ENCODE peak calls at places on chromosomes 6 and 20, in five cellular contexts. R is CD4-positive, CD25-positive, alpha-beta regulatory T cell; V is fibroblast of lung; P is psoas muscle; X is GM12878. C is an unnamed sample.

GRCh38 chr6:36445651-36446050 is 2.9 kb downstream of the KCTD20 start:
- DNase-seq in R (no peak), V (no peak), P (no peak), X (no peak), C (no peak)

GRCh38 chr6:92000112-92000511 is 1413.2 kb upstream of the MAP3K7 start:
- DNase-seq in R (no peak), V (no peak), P (no peak), X (no peak), C (no peak)

GRCh38 chr20:18092890-18093289 is 35.2 kb upstream of the OVOL2 start:
- DNase-seq in R (no peak), V (no peak), P (no peak), X (no peak), C (no peak)

GRCh38 chr6:40912158-40912946 is 126.7 kb downstream of the UNC5CL start:
- DNase-seq in R (no peak), V (peak; percentile 23), P (peak; percentile 66), X (peak; percentile 19), C (no peak)

GRCh38 chr6:168031411-168032382 is 34.2 kb downstream of the KIF25 start:
- DNase-seq in R (no peak), V (peak; percentile 50), P (no peak), X (no peak), C (no peak)

GRCh38 chr20:36754656-36755222 is 8.8 kb upstream of the NDRG3 start:
- DNase-seq in R (peak; percentile 56), V (peak; percentile 95), P (no peak), X (no peak), C (peak; percentile 57)

GRCh38 chr6:107539409-107539808 is 49.5 kb downstream of the SOBP start:
- DNase-seq in R (no peak), V (peak; percentile 29), P (no peak), X (no peak), C (no peak)

GRCh38 chr6:158037021-158037420 is 55.4 kb downstream of the SYNJ2 start:
- DNase-seq in R (no peak), V (no peak), P (no peak), X (no peak), C (no peak)

GRCh38 chr6:41733707-41734665 is 1.4 kb downstream of the TFEB start:
- DNase-seq in R (peak; percentile 68), V (peak; percentile 58), P (peak; percentile 87), X (peak; percentile 63), C (peak; percentile 67)

DNA sequence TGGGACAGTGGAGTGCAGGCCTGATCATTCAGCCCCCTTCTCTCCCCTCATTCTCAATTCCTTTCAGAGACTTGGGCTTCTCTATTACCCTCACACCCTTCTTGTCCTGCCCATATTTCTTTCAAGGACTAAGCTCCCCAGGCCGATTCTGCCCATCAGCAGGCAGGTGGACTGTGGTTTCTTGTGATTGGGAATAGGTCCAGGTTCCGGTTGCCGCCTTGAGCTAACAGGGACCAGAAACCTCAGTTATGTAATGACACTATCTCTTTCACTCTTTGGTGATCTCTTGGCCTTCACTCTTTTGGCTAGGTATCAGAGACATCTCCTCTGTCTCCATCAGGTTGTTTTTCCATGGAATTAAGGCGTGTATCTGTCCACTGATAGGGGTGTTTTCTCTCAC is 6.5 kb downstream of the MUCL3 start:
- DNase-seq in R (no peak), V (no peak), P (no peak), X (no peak), C (no peak)
- H3K27me3 ChIP-seq in R (peaks cover 24% of the 10 kb centered on the region), V (peaks cover 30% of the 10 kb centered on the region), P (peaks cover 24% of the 10 kb centered on the region), X (no peaks in the 10 kb centered on the region), C (no peaks in the 10 kb centered on the region)

GRCh38 chr6:49462599-49462926 is 490 bp downstream of the MMUT start:
- DNase-seq in R (no peak), V (no peak), P (no peak), X (no peak), C (no peak)

GRCh38 chr6:49463612-49463967 is 420 bp downstream of the CENPQ start:
- DNase-seq in R (no peak), V (no peak), P (no peak), X (no peak), C (no peak)

GRCh38 chr6:49462927-49463611 is at the start of the genes CENPQ and MMUT:
- DNase-seq in R (peak; percentile 94), V (peak; percentile 95), P (peak; percentile 95), X (peak; percentile 79), C (peak; percentile 89)

GRCh38 chr6:49462071-49462470 is 982 bp downstream of the MMUT start:
- DNase-seq in R (peak; percentile 32), V (peak; percentile 28), P (no peak), X (no peak), C (no peak)

GRCh38 chr6:49464691-49465090 is 1.5 kb downstream of the CENPQ start:
- DNase-seq in R (no peak), V (no peak), P (no peak), X (no peak), C (no peak)
- H3K4me3 ChIP-seq in R (peak overlapping the region; percentile 98), V (no peak overlapping the region), P (no peak overlapping the region), X (peak overlapping the region; percentile 92), C (no peak overlapping the region)

GRCh38 chr6:46729810-46730342 is 5.3 kb downstream of the PLA2G7 start:
- DNase-seq in R (no peak), V (no peak), P (no peak), X (no peak), C (no peak)

GRCh38 chr6:46733410-46733809 is 1.8 kb downstream of the PLA2G7 start:
- DNase-seq in R (no peak), V (no peak), P (no peak), X (no peak), C (no peak)

GRCh38 chr6:46735720-46736031 is 501 bp upstream of the PLA2G7 start:
- DNase-seq in R (no peak), V (no peak), P (no peak), X (no peak), C (no peak)

GRCh38 chr6:46734867-46735719 is at the start of gene PLA2G7:
- DNase-seq in R (no peak), V (peak; percentile 16), P (peak; percentile 51), X (no peak), C (peak; percentile 17)

GRCh38 chr6:46730918-46731461 is 4.2 kb downstream of the PLA2G7 start:
- DNase-seq in R (no peak), V (no peak), P (no peak), X (no peak), C (no peak)
- H3K27me3 ChIP-seq in R (peaks cover 10% of the 10 kb centered on the region), V (peaks cover 27% of the 10 kb centered on the region), P (peaks cover 21% of the 10 kb centered on the region), X (peaks cover 3% of the 10 kb centered on the region), C (no peaks in the 10 kb centered on the region)

GRCh38 chr6:96015791-96016776 is at the start of gene FUT9:
- DNase-seq in R (no peak), V (no peak), P (peak; percentile 24), X (no peak), C (no peak)
- H3K4me3 ChIP-seq in R (no peak within 1 kb of the TSS), V (no peak within 1 kb of the TSS), P (no peak within 1 kb of the TSS), X (no peak within 1 kb of the TSS), C (no peak within 1 kb of the TSS)

DNA sequence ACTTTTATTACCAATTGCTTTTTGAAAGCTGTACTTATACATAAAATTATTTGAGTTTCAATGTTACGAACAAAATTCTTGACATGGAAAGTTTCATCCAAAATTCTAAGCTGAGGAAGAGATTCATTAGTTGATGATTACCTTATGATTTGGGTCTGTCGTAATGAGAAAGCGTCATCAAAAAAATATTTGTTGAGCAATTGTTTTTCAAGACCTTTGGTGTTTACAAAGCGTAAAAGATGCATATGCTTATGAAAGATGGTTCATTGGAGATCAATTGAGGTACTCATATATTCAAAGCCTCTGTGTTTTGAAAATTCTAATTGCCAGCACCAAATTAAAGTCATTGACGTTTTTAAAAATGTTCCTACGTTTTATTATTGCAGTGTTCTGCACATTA is 110.5 kb upstream of the DOK5 start:
- DNase-seq in R (no peak), V (no peak), P (no peak), X (no peak), C (no peak)
- H3K27me3 ChIP-seq in R (no peaks in the 10 kb centered on the region), V (no peaks in the 10 kb centered on the region), P (no peaks in the 10 kb centered on the region), X (no peaks in the 10 kb centered on the region), C (no peaks in the 10 kb centered on the region)

DNA sequence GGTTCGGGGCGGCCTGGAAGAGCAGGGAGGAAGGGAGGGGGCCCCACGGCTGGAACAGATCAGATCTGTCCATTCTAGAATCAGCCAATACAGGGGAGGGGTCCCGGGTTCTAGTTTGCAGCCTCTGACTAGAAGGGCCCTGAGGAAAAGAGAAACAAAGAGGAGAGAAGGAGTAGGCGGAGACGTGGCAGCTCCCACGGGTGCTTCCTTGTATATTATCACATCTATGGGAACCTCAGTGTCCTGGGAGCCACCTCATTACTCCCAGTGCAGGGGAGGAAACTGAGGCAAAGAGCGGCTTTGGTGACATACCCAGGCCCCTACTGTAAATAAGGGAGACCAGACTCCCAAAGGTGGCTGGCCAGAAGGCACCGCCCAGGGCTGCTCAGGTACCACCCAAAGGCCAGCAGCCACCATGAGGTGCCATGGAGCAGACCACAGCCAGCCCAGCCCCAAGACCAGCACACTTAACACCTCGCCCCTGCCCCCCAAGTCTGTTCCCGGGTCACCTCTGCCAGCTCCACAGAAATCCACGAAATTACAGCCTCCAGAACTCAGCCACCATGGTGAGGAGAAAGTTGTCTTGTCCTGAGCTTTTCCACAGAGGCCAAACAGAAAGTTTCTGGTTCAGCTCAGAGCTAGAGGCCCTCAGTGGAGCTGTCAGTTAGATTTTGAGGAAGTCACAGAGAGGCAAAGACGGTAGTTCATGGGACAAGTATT is 2.1 kb downstream of the ZC3H12D start:
- DNase-seq in R (no peak), V (no peak), P (no peak), X (no peak), C (no peak)
- H3K4me3 ChIP-seq in R (peak overlapping the region; percentile 97), V (no peak overlapping the region), P (peak overlapping the region; percentile 58), X (peak overlapping the region; percentile 90), C (peak overlapping the region; percentile 35)

DNA sequence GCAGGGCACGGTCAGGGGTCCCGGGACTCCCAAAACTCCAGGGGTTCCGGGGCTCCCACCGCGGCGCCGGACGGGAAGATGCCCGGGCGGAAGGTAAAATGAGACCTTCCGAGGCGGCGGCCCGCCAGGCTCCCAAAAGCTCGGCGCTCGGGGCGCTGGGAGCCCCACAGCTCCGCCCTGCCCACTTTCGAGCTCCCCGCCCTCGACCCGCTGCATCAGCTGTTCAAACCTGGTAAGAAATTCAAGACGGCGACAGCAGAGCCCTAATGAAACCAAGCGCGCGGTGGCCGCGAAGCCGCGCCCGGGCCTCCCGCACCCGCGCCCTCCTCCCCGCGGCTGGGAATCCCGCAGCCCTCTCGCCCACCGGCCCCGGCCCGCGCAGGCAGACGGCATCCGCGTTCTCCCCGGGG is 369 bp downstream of the SLC4A11 start:
- DNase-seq in R (peak; percentile 42), V (no peak), P (no peak), X (no peak), C (no peak)
- H3K27me3 ChIP-seq in R (peaks cover 3% of the 10 kb centered on the region), V (peaks cover 15% of the 10 kb centered on the region), P (peaks cover 44% of the 10 kb centered on the region), X (peaks cover 6% of the 10 kb centered on the region), C (peaks cover 13% of the 10 kb centered on the region)

GRCh38 chr6:32922083-32922482 is 18.7 kb downstream of the HLA-DMB start:
- DNase-seq in R (no peak), V (no peak), P (no peak), X (no peak), C (no peak)
- H3K4me3 ChIP-seq in R (no peak overlapping the region), V (no peak overlapping the region), P (no peak overlapping the region), X (no peak overlapping the region), C (no peak overlapping the region)

DNA sequence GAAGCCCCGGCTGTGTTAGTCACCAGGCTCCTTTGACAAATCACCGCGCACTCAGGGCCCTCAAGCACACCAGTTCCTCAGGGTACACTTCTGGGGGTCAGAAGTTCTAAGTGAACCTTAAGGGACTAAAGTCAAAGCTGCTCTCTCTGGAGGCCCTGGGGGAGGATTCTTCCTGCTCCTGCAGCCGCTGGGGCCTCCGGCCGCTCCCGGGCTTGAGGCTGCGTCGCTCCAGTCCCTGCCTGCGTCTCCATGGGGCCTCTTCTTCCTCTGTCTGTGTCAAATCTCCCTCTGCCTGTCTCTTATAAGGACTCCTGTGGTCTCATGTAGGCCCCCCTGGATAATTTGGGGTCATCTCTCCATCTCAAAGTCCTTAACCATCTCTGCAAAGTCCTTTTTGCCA is 18.1 kb upstream of the GATA5 start:
- DNase-seq in R (no peak), V (no peak), P (no peak), X (no peak), C (no peak)
- H3K27me3 ChIP-seq in R (no peaks in the 10 kb centered on the region), V (no peaks in the 10 kb centered on the region), P (peaks cover 3% of the 10 kb centered on the region), X (peaks cover 4% of the 10 kb centered on the region), C (no peaks in the 10 kb centered on the region)

C was measured in uterus.